ENCODE peak calls at places on chromosome 1, in ten cellular contexts. One of them, this sample, is unnamed.
A peak's percentile ranks its signal among the peaks of the same experiment; 100 is the strongest.

GRCh38 chr1:52925571-52926005 is 1.5 kb upstream of the SCP2 start:
- DNase-seq in central memory CD8-positive, alpha-beta T cell: no peak
- DNase-seq in stomach: no peak
- DNase-seq in epithelial cell of esophagus: no peak
- DNase-seq in RPMI7951: no peak
- DNase-seq in NCI-H1092 treated with DMSO at 0.1 percent for 48 hours: peak; percentile 53
- DNase-seq in hippocampal formation: peak; percentile 2
- DNase-seq in activated T-cell treated with anti-CD3 and anti-CD28 coated beads, Interleukin-2, amount 50 U/mL, for 72 hours: no peak
- DNase-seq in prostate gland: no peak
- DNase-seq in effector CD8-positive, alpha-beta T cell: no peak
- DNase-seq in this sample: peak; percentile 15

GRCh38 chr1:204409878-204410763 is 1.5 kb downstream of the PPP1R15B start:
- DNase-seq in effector CD8-positive, alpha-beta T cell: no peak
- DNase-seq in central memory CD8-positive, alpha-beta T cell: no peak
- DNase-seq in activated T-cell treated with anti-CD3 and anti-CD28 coated beads, Interleukin-2, amount 50 U/mL, for 72 hours: no peak
- DNase-seq in epithelial cell of esophagus: no peak
- DNase-seq in NCI-H1092 treated with DMSO at 0.1 percent for 48 hours: no peak
- DNase-seq in stomach: no peak
- DNase-seq in prostate gland: no peak
- DNase-seq in RPMI7951: no peak
- DNase-seq in hippocampal formation: no peak
- DNase-seq in this sample: no peak

GRCh38 chr1:28147264-28148094 is 29.0 kb downstream of the PTAFR start:
- DNase-seq in prostate gland: no peak
- DNase-seq in RPMI7951: no peak
- DNase-seq in stomach: no peak
- DNase-seq in activated T-cell treated with anti-CD3 and anti-CD28 coated beads, Interleukin-2, amount 50 U/mL, for 72 hours: no peak
- DNase-seq in hippocampal formation: no peak
- DNase-seq in NCI-H1092 treated with DMSO at 0.1 percent for 48 hours: no peak
- DNase-seq in central memory CD8-positive, alpha-beta T cell: no peak
- DNase-seq in epithelial cell of esophagus: no peak
- DNase-seq in effector CD8-positive, alpha-beta T cell: no peak
- DNase-seq in this sample: no peak

GRCh38 chr1:8027748-8028631 is 1.9 kb upstream of the ERRFI1 start:
- DNase-seq in epithelial cell of esophagus: peak; percentile 76
- DNase-seq in effector CD8-positive, alpha-beta T cell: no peak
- DNase-seq in RPMI7951: peak; percentile 93
- DNase-seq in stomach: no peak
- DNase-seq in NCI-H1092 treated with DMSO at 0.1 percent for 48 hours: no peak
- DNase-seq in central memory CD8-positive, alpha-beta T cell: no peak
- DNase-seq in hippocampal formation: no peak
- DNase-seq in prostate gland: no peak
- DNase-seq in activated T-cell treated with anti-CD3 and anti-CD28 coated beads, Interleukin-2, amount 50 U/mL, for 72 hours: no peak
- DNase-seq in this sample: peak; percentile 89

GRCh38 chr1:150575072-150575489 is 4.3 kb downstream of the MCL1 start:
- DNase-seq in hippocampal formation: no peak
- DNase-seq in central memory CD8-positive, alpha-beta T cell: no peak
- DNase-seq in epithelial cell of esophagus: no peak
- DNase-seq in NCI-H1092 treated with DMSO at 0.1 percent for 48 hours: no peak
- DNase-seq in activated T-cell treated with anti-CD3 and anti-CD28 coated beads, Interleukin-2, amount 50 U/mL, for 72 hours: no peak
- DNase-seq in effector CD8-positive, alpha-beta T cell: no peak
- DNase-seq in stomach: no peak
- DNase-seq in prostate gland: no peak
- DNase-seq in RPMI7951: no peak
- DNase-seq in this sample: no peak

GRCh38 chr1:170168263-170168662 is 22.5 kb downstream of the NTMT2 start:
- DNase-seq in activated T-cell treated with anti-CD3 and anti-CD28 coated beads, Interleukin-2, amount 50 U/mL, for 72 hours: no peak
- DNase-seq in effector CD8-positive, alpha-beta T cell: no peak
- DNase-seq in epithelial cell of esophagus: peak; percentile 7
- DNase-seq in prostate gland: no peak
- DNase-seq in stomach: no peak
- DNase-seq in RPMI7951: peak; percentile 61
- DNase-seq in central memory CD8-positive, alpha-beta T cell: no peak
- DNase-seq in NCI-H1092 treated with DMSO at 0.1 percent for 48 hours: peak; percentile 10
- DNase-seq in hippocampal formation: no peak
- DNase-seq in this sample: peak; percentile 45

GRCh38 chr1:8423134-8423701 is 105.3 kb downstream of the SLC45A1 start:
- DNase-seq in central memory CD8-positive, alpha-beta T cell: no peak
- DNase-seq in stomach: no peak
- DNase-seq in RPMI7951: peak; percentile 20
- DNase-seq in hippocampal formation: no peak
- DNase-seq in effector CD8-positive, alpha-beta T cell: no peak
- DNase-seq in activated T-cell treated with anti-CD3 and anti-CD28 coated beads, Interleukin-2, amount 50 U/mL, for 72 hours: peak; percentile 55
- DNase-seq in epithelial cell of esophagus: no peak
- DNase-seq in prostate gland: no peak
- DNase-seq in NCI-H1092 treated with DMSO at 0.1 percent for 48 hours: peak; percentile 35
- DNase-seq in this sample: peak; percentile 57

GRCh38 chr1:76147917-76148316 is 73.4 kb downstream of the ST6GALNAC3 start:
- DNase-seq in epithelial cell of esophagus: no peak
- DNase-seq in prostate gland: no peak
- DNase-seq in hippocampal formation: peak; percentile 25
- DNase-seq in effector CD8-positive, alpha-beta T cell: no peak
- DNase-seq in stomach: no peak
- DNase-seq in NCI-H1092 treated with DMSO at 0.1 percent for 48 hours: no peak
- DNase-seq in RPMI7951: peak; percentile 19
- DNase-seq in central memory CD8-positive, alpha-beta T cell: no peak
- DNase-seq in activated T-cell treated with anti-CD3 and anti-CD28 coated beads, Interleukin-2, amount 50 U/mL, for 72 hours: no peak
- DNase-seq in this sample: no peak

GRCh38 chr1:10573446-10573845 is 98.7 kb downstream of the PEX14 start:
- DNase-seq in effector CD8-positive, alpha-beta T cell: no peak
- DNase-seq in prostate gland: no peak
- DNase-seq in epithelial cell of esophagus: no peak
- DNase-seq in RPMI7951: no peak
- DNase-seq in central memory CD8-positive, alpha-beta T cell: no peak
- DNase-seq in hippocampal formation: no peak
- DNase-seq in activated T-cell treated with anti-CD3 and anti-CD28 coated beads, Interleukin-2, amount 50 U/mL, for 72 hours: no peak
- DNase-seq in NCI-H1092 treated with DMSO at 0.1 percent for 48 hours: no peak
- DNase-seq in stomach: no peak
- DNase-seq in this sample: no peak

GRCh38 chr1:169529068-169529642 is 43.4 kb upstream of the SLC19A2 start:
- DNase-seq in RPMI7951: peak; percentile 15
- DNase-seq in activated T-cell treated with anti-CD3 and anti-CD28 coated beads, Interleukin-2, amount 50 U/mL, for 72 hours: no peak
- DNase-seq in prostate gland: peak; percentile 87
- DNase-seq in effector CD8-positive, alpha-beta T cell: no peak
- DNase-seq in hippocampal formation: no peak
- DNase-seq in central memory CD8-positive, alpha-beta T cell: no peak
- DNase-seq in NCI-H1092 treated with DMSO at 0.1 percent for 48 hours: no peak
- DNase-seq in stomach: peak; percentile 75
- DNase-seq in epithelial cell of esophagus: peak; percentile 97
- DNase-seq in this sample: peak; percentile 28

GRCh38 chr1:59276317-59276914 is 20.5 kb upstream of the FGGY start:
- DNase-seq in epithelial cell of esophagus: peak; percentile 51
- DNase-seq in RPMI7951: peak; percentile 5
- DNase-seq in stomach: no peak
- DNase-seq in effector CD8-positive, alpha-beta T cell: no peak
- DNase-seq in prostate gland: no peak
- DNase-seq in hippocampal formation: no peak
- DNase-seq in central memory CD8-positive, alpha-beta T cell: no peak
- DNase-seq in activated T-cell treated with anti-CD3 and anti-CD28 coated beads, Interleukin-2, amount 50 U/mL, for 72 hours: no peak
- DNase-seq in NCI-H1092 treated with DMSO at 0.1 percent for 48 hours: no peak
- DNase-seq in this sample: no peak

This sample was measured in cardiac muscle cell.